ENCODE peak calls at places on chromosomes 13 and 19, in five cellular contexts. I, K, P, F and B are unnamed samples.

GRCh38 chr19:46955114-46955812 is 64.4 kb upstream of the NPAS1 start:
- DNase-seq in I (peak; percentile 47), K (no peak), P (no peak), F (peak; percentile 56), B (peak; percentile 73)

GRCh38 chr19:43759515-43759914 is 4.8 kb upstream of the SMG9 start:
- DNase-seq in I (no peak), K (no peak), P (peak; percentile 43), F (peak; percentile 94), B (peak; percentile 33)

GRCh38 chr19:29683009-29683408 is 17.7 kb downstream of the PLEKHF1 start:
- DNase-seq in I (no peak), K (no peak), P (no peak), F (no peak), B (no peak)

GRCh38 chr13:59038824-59039223 is 1124.9 kb downstream of the DIAPH3 start:
- DNase-seq in I (no peak), K (no peak), P (peak; percentile 57), F (no peak), B (no peak)

GRCh38 chr13:63542704-63543215 is 2127.1 kb upstream of the PCDH20 start:
- DNase-seq in I (no peak), K (no peak), P (no peak), F (no peak), B (no peak)

GRCh38 chr13:74320282-74320681 is 186.1 kb upstream of the KLF12 start:
- DNase-seq in I (no peak), K (no peak), P (no peak), F (no peak), B (no peak)

GRCh38 chr19:50658438-50659317 is 9.4 kb downstream of the C19orf81 start:
- DNase-seq in I (peak; percentile 30), K (peak; percentile 84), P (no peak), F (no peak), B (peak; percentile 86)

GRCh38 chr19:46408611-46409039 is 4.7 kb downstream of the CCDC8 start:
- DNase-seq in I (peak; percentile 24), K (no peak), P (no peak), F (peak; percentile 39), B (no peak)

GRCh38 chr19:45472557-45473365 is 5.0 kb downstream of the FOSB start:
- DNase-seq in I (no peak), K (no peak), P (no peak), F (no peak), B (no peak)

GRCh38 chr19:38293281-38293680 is 10.8 kb upstream of the C19orf33 start:
- DNase-seq in I (no peak), K (no peak), P (peak; percentile 90), F (no peak), B (no peak)

GRCh38 chr13:112634102-112634501 is 46.1 kb upstream of the TUBGCP3 start:
- DNase-seq in I (no peak), K (no peak), P (no peak), F (no peak), B (no peak)

GRCh38 chr13:30346159-30346788 is 38.9 kb upstream of the KATNAL1 start:
- DNase-seq in I (peak; percentile 93), K (no peak), P (no peak), F (no peak), B (no peak)

GRCh38 chr13:59352600-59352999 is 811.1 kb downstream of the DIAPH3 start:
- DNase-seq in I (no peak), K (no peak), P (no peak), F (no peak), B (no peak)

GRCh38 chr13:94480672-94481145 is 1.2 kb upstream of the DCT start:
- DNase-seq in I (no peak), K (peak; percentile 93), P (peak; percentile 88), F (peak; percentile 58), B (peak; percentile 63)

GRCh38 chr13:34414616-34415015 is 527.5 kb upstream of the NBEA start:
- DNase-seq in I (no peak), K (no peak), P (no peak), F (no peak), B (no peak)

GRCh38 chr19:47542030-47542475 is 27.2 kb upstream of the NAPA start:
- DNase-seq in I (no peak), K (no peak), P (no peak), F (no peak), B (no peak)

GRCh38 chr13:106710267-106710666 is 142.3 kb upstream of the ARGLU1 start:
- DNase-seq in I (no peak), K (no peak), P (no peak), F (no peak), B (no peak)

GRCh38 chr19:19489804-19490204 is 25.5 kb downstream of the TSSK6 start:
- DNase-seq in I (no peak), K (no peak), P (no peak), F (no peak), B (no peak)

GRCh38 chr19:46624958-46625661 is at the start of gene PTGIR:
- DNase-seq in I (peak; percentile 36), K (no peak), P (no peak), F (peak; percentile 70), B (peak; percentile 39)

GRCh38 chr19:58409010-58409790 is 751 bp downstream of the ZNF584 start:
- DNase-seq in I (no peak), K (peak; percentile 34), P (peak; percentile 45), F (peak; percentile 46), B (peak; percentile 67)

GRCh38 chr13:45521292-45521691 is 56.6 kb downstream of the COG3 start:
- DNase-seq in I (no peak), K (no peak), P (peak; percentile 40), F (peak; percentile 57), B (peak; percentile 14)

GRCh38 chr13:32682740-32683139 is 96.5 kb downstream of the PDS5B start:
- DNase-seq in I (no peak), K (no peak), P (no peak), F (no peak), B (no peak)

GRCh38 chr19:18869231-18869575 is 26.8 kb downstream of the CERS1 start:
- DNase-seq in I (no peak), K (no peak), P (no peak), F (no peak), B (no peak)

GRCh38 chr13:22848539-22849052 is 332.2 kb upstream of the SGCG start:
- DNase-seq in I (no peak), K (no peak), P (no peak), F (no peak), B (no peak)

GRCh38 chr13:24684600-24684998 is 4.4 kb downstream of the ATP12A start:
- DNase-seq in I (no peak), K (no peak), P (peak; percentile 18), F (no peak), B (peak; percentile 3)

GRCh38 chr13:102825921-102826706 is 19.7 kb upstream of the ERCC5 start:
- DNase-seq in I (no peak), K (no peak), P (peak; percentile 44), F (peak; percentile 96), B (no peak)

GRCh38 chr19:55160128-55160985 is 2.8 kb upstream of the TNNI3 start:
- DNase-seq in I (peak; percentile 67), K (peak; percentile 71), P (peak; percentile 89), F (peak; percentile 87), B (peak; percentile 94)

GRCh38 chr13:112928958-112929777 is 39.8 kb upstream of the MCF2L start:
- DNase-seq in I (no peak), K (no peak), P (peak; percentile 39), F (no peak), B (no peak)

GRCh38 chr19:35843676-35844481 is 8.4 kb downstream of the NPHS1 start:
- DNase-seq in I (no peak), K (no peak), P (no peak), F (no peak), B (no peak)

GRCh38 chr13:112052213-112052612 is 14.7 kb upstream of the SOX1 start:
- DNase-seq in I (peak; percentile 9), K (no peak), P (no peak), F (no peak), B (no peak)

GRCh38 chr19:49339364-49340068 is 4.3 kb downstream of the CD37 start:
- DNase-seq in I (peak; percentile 46), K (peak; percentile 47), P (no peak), F (no peak), B (no peak)

GRCh38 chr19:2524840-2525723 is 49.2 kb downstream of the GADD45B start:
- DNase-seq in I (no peak), K (no peak), P (peak; percentile 77), F (peak; percentile 72), B (no peak)

GRCh38 chr19:6217752-6218403 is 61.9 kb downstream of the MLLT1 start:
- DNase-seq in I (no peak), K (no peak), P (no peak), F (no peak), B (no peak)

GRCh38 chr19:2561895-2562294 is 86.0 kb downstream of the GADD45B start:
- DNase-seq in I (peak; percentile 64), K (no peak), P (no peak), F (no peak), B (peak; percentile 11)

GRCh38 chr19:48950830-48951519 is 3.7 kb upstream of the BAX start:
- DNase-seq in I (no peak), K (no peak), P (no peak), F (no peak), B (no peak)

GRCh38 chr19:18306209-18306902 is 16.5 kb downstream of the LSM4 start:
- DNase-seq in I (peak; percentile 72), K (no peak), P (no peak), F (no peak), B (no peak)

GRCh38 chr13:46295531-46296464 is 84.1 kb downstream of the LRRC63 start:
- DNase-seq in I (peak; percentile 62), K (no peak), P (peak; percentile 42), F (peak; percentile 90), B (peak; percentile 92)

GRCh38 chr19:36140289-36141038 is 598 bp downstream of the CAPNS1 start:
- DNase-seq in I (peak; percentile 50), K (peak; percentile 65), P (peak; percentile 63), F (peak; percentile 16), B (peak; percentile 54)

GRCh38 chr19:2434267-2434666 is 6.9 kb upstream of the TIMM13 start:
- DNase-seq in I (no peak), K (no peak), P (no peak), F (no peak), B (no peak)